ENCODE peak calls at places on chromosomes 16 and 17, in nine cellular contexts. V, Q, B, F, H, S, X, G and N are unnamed samples.

GRCh38 chr17:2624292-2624731 is 30.9 kb downstream of the PAFAH1B1 start:
- DNase-seq in V (no peak), Q (no peak), B (no peak), F (no peak), H (no peak), S (no peak), X (no peak), G (peak; percentile 70), N (no peak)

GRCh38 chr16:53056528-53056881 is 1.7 kb downstream of the CHD9 start:
- DNase-seq in V (peak; percentile 68), Q (no peak), B (no peak), F (peak; percentile 28), H (no peak), S (no peak), X (no peak), G (no peak), N (peak; percentile 67)

GRCh38 chr17:8537734-8538133 is 92.8 kb downstream of the MYH10 start:
- DNase-seq in V (no peak), Q (no peak), B (no peak), F (no peak), H (no peak), S (no peak), X (no peak), G (no peak), N (no peak)

GRCh38 chr17:73669771-73670170 is 25.5 kb upstream of the SDK2 start:
- DNase-seq in V (no peak), Q (no peak), B (no peak), F (no peak), H (peak; percentile 47), S (no peak), X (no peak), G (no peak), N (no peak)

GRCh38 chr17:8235676-8236075 is 12.2 kb downstream of the CTC1 start:
- DNase-seq in V (no peak), Q (no peak), B (no peak), F (no peak), H (no peak), S (no peak), X (no peak), G (no peak), N (no peak)

GRCh38 chr16:74449470-74449869 is 28.2 kb upstream of the CLEC18B start:
- DNase-seq in V (no peak), Q (no peak), B (peak; percentile 40), F (no peak), H (no peak), S (no peak), X (no peak), G (no peak), N (peak; percentile 62)

GRCh38 chr17:73210002-73210678 is 17.3 kb downstream of the COG1 start:
- DNase-seq in V (no peak), Q (no peak), B (no peak), F (peak; percentile 73), H (no peak), S (no peak), X (no peak), G (no peak), N (no peak)

GRCh38 chr16:82715160-82715559 is 88.4 kb downstream of the CDH13 start:
- DNase-seq in V (no peak), Q (no peak), B (peak; percentile 33), F (no peak), H (no peak), S (no peak), X (no peak), G (peak; percentile 52), N (no peak)

GRCh38 chr17:76384222-76384986 is at the start of gene SPHK1:
- DNase-seq in V (peak; percentile 93), Q (peak; percentile 90), B (peak; percentile 81), F (peak; percentile 89), H (no peak), S (peak; percentile 79), X (peak; percentile 77), G (peak; percentile 93), N (no peak)

GRCh38 chr16:48444574-48444973 is 59.4 kb upstream of the SIAH1 start:
- DNase-seq in V (peak; percentile 91), Q (no peak), B (peak; percentile 37), F (no peak), H (no peak), S (no peak), X (no peak), G (no peak), N (peak; percentile 69)

GRCh38 chr16:89912627-89913026 is 6.0 kb upstream of the MC1R start:
- DNase-seq in V (no peak), Q (no peak), B (no peak), F (no peak), H (no peak), S (no peak), X (no peak), G (no peak), N (no peak)

GRCh38 chr17:78479369-78479768 is 97.8 kb downstream of the DNAH17 start:
- DNase-seq in V (no peak), Q (no peak), B (no peak), F (no peak), H (no peak), S (no peak), X (peak; percentile 62), G (no peak), N (no peak)

GRCh38 chr17:27973258-27974044 is 69.0 kb upstream of the NLK start:
- DNase-seq in V (no peak), Q (no peak), B (no peak), F (no peak), H (no peak), S (no peak), X (no peak), G (no peak), N (no peak)

GRCh38 chr16:29198731-29199521 is 207.6 kb downstream of the NPIPB11 start:
- DNase-seq in V (peak; percentile 55), Q (no peak), B (no peak), F (no peak), H (no peak), S (peak; percentile 34), X (no peak), G (peak; percentile 32), N (peak; percentile 58)

GRCh38 chr16:2586241-2586640 is 48.4 kb downstream of the PDPK1 start:
- DNase-seq in V (no peak), Q (peak; percentile 8), B (no peak), F (peak; percentile 47), H (no peak), S (peak; percentile 32), X (no peak), G (peak; percentile 69), N (no peak)

GRCh38 chr17:38567350-38567749 is 38.4 kb downstream of the SRCIN1 start:
- DNase-seq in V (no peak), Q (no peak), B (no peak), F (no peak), H (no peak), S (no peak), X (no peak), G (no peak), N (no peak)
- H3K27me3 ChIP-seq in V (peaks cover 69% of the 10 kb centered on the region), Q (peaks cover 95% of the 10 kb centered on the region), B (peaks cover 91% of the 10 kb centered on the region), F (peaks cover 72% of the 10 kb centered on the region), H (peaks cover 9% of the 10 kb centered on the region), S (peaks cover 85% of the 10 kb centered on the region), X (no peaks in the 10 kb centered on the region), G (peaks cover 96% of the 10 kb centered on the region), N (peaks cover 40% of the 10 kb centered on the region)

DNA sequence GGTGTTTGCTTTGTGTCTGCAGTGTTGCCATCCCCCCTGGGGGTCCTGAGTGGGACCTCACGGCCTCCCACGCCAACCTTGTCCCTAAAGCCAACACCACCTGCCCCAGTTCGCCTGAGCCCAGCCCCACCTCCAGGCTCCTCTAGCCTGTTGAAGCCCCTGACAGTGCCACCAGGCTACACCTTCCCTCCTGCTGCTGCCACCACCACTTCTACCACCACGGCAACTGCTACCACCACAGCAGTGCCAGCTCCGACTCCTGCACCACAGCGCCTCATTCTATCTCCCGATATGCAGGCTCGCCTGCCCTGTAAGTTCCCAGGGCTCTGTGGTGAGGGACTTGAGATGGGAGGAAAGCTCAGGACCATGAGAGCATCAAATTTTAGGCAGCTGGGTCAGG is 22.2 kb downstream of the SRCAP start:
- DNase-seq in V (no peak), Q (no peak), B (no peak), F (no peak), H (no peak), S (no peak), X (no peak), G (no peak), N (no peak)
- H3K36me3 ChIP-seq in V (peaks cover 59% of the 10 kb centered on the region), Q (peaks cover 11% of the 10 kb centered on the region), B (peaks cover 100% of the 10 kb centered on the region), F (peaks cover 94% of the 10 kb centered on the region), H (peaks cover 100% of the 10 kb centered on the region), S (peaks cover 100% of the 10 kb centered on the region), X (peaks cover 96% of the 10 kb centered on the region), G (peaks cover 95% of the 10 kb centered on the region), N (peaks cover 95% of the 10 kb centered on the region)

GRCh38 chr17:79965806-79966205 is 69.9 kb downstream of the TBC1D16 start:
- DNase-seq in V (no peak), Q (no peak), B (no peak), F (no peak), H (no peak), S (peak; percentile 25), X (peak; percentile 4), G (peak; percentile 34), N (no peak)

GRCh38 chr17:79970576-79971068 is 65.0 kb downstream of the TBC1D16 start:
- DNase-seq in V (peak; percentile 52), Q (peak; percentile 88), B (peak; percentile 62), F (no peak), H (no peak), S (peak; percentile 51), X (peak; percentile 45), G (peak; percentile 93), N (no peak)

GRCh38 chr17:79966681-79967080 is 69.0 kb downstream of the TBC1D16 start:
- DNase-seq in V (peak; percentile 33), Q (no peak), B (no peak), F (no peak), H (no peak), S (no peak), X (no peak), G (no peak), N (no peak)

GRCh38 chr17:79969906-79970305 is 65.8 kb downstream of the TBC1D16 start:
- DNase-seq in V (no peak), Q (no peak), B (no peak), F (no peak), H (no peak), S (no peak), X (peak; percentile 2), G (peak; percentile 16), N (no peak)

DNA sequence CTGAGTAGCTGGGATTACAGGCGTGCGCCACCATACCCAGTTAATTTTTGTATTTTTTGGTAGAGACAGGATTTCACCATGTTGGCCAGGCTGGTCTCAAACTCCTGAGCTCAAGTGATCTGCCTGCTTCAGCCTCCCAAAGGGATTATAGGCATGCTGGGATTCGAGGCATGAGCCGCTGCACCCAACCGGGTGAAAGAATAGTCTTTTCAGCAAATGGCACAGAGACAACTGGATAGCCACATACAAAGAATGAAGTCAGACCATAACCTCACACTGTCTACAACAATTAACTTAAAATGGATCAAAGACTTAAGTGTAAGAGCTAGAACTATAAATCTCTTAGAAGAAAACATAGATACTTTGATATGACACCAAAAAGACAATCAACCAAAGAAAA is 67.6 kb downstream of the TBC1D16 start:
- DNase-seq in V (no peak), Q (peak; percentile 74), B (no peak), F (no peak), H (no peak), S (peak; percentile 8), X (peak; percentile 8), G (peak; percentile 41), N (no peak)
- TF ChIP-seq CTCF in V (no peak), Q (no peak), B (no peak), F (no peak), H (no peak), S (no peak), X (no peak), G (no peak), N (no peak)

DNA sequence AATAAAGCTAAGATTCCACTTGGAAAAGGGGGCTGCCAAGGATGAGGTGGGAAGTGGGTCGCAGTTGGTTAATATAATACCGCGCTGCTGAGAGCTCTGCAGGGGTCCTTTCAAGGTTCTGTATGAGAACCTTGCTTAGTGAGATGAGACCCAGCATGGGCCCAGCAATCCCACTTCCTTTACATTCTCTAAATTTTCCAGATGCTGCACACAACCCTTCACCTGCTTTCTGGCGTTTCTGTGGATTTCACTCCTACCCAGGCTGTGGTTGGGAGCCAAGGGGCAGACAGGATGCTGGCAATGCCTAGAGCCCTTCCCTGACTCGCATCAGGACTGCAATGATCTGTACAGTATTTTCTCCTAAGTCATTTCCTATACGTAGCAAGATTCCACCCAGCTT is 10.1 kb upstream of the PIPOX start:
- DNase-seq in V (peak; percentile 57), Q (peak; percentile 61), B (no peak), F (no peak), H (no peak), S (no peak), X (no peak), G (peak; percentile 94), N (no peak)
- H3K27me3 ChIP-seq in V (no peaks in the 10 kb centered on the region), Q (no peaks in the 10 kb centered on the region), B (peaks cover 41% of the 10 kb centered on the region), F (peaks cover 55% of the 10 kb centered on the region), H (no peaks in the 10 kb centered on the region), S (peaks cover 5% of the 10 kb centered on the region), X (no peaks in the 10 kb centered on the region), G (no peaks in the 10 kb centered on the region), N (no peaks in the 10 kb centered on the region)